ENCODE peak calls at places on chromosomes 16 and 17, in eight cellular contexts. One of them, this sample, is unnamed.
A peak's percentile ranks its signal among the peaks of the same experiment; 100 is the strongest.

GRCh38 chr17:62807812-62808575 is at the start of gene MARCHF10:
- DNase-seq in colonic mucosa: peak; percentile 40
- DNase-seq in fibroblast of villous mesenchyme: no peak
- DNase-seq in IMR-90: no peak
- DNase-seq in CD8-positive, alpha-beta T cell: peak; percentile 16
- DNase-seq in nephron progenitor cell: peak; percentile 81
- DNase-seq in uterus: peak; percentile 25
- DNase-seq in ascending aorta: no peak
- DNase-seq in this sample: no peak

GRCh38 chr17:731943-732787 is at the start of gene TLCD3A:
- DNase-seq in IMR-90: peak; percentile 55
- DNase-seq in ascending aorta: peak; percentile 81
- DNase-seq in uterus: peak; percentile 77
- DNase-seq in fibroblast of villous mesenchyme: peak; percentile 66
- DNase-seq in colonic mucosa: peak; percentile 77
- DNase-seq in nephron progenitor cell: peak; percentile 82
- DNase-seq in CD8-positive, alpha-beta T cell: peak; percentile 61
- DNase-seq in this sample: peak; percentile 30

GRCh38 chr17:1634841-1635650 is 6.4 kb upstream of the SLC43A2 start:
- DNase-seq in CD8-positive, alpha-beta T cell: no peak
- DNase-seq in colonic mucosa: no peak
- DNase-seq in fibroblast of villous mesenchyme: no peak
- DNase-seq in nephron progenitor cell: no peak
- DNase-seq in uterus: no peak
- DNase-seq in ascending aorta: no peak
- DNase-seq in IMR-90: no peak
- DNase-seq in this sample: no peak

GRCh38 chr16:22195695-22196558 is 10.2 kb upstream of the EEF2K start:
- DNase-seq in nephron progenitor cell: peak; percentile 93
- DNase-seq in IMR-90: peak; percentile 87
- DNase-seq in CD8-positive, alpha-beta T cell: peak; percentile 90
- DNase-seq in fibroblast of villous mesenchyme: peak; percentile 92
- DNase-seq in ascending aorta: peak; percentile 96
- DNase-seq in colonic mucosa: peak; percentile 93
- DNase-seq in uterus: peak; percentile 95
- DNase-seq in this sample: peak; percentile 93

GRCh38 chr16:75026892-75027391 is 28.1 kb downstream of the ZNRF1 start:
- DNase-seq in CD8-positive, alpha-beta T cell: no peak
- DNase-seq in colonic mucosa: no peak
- DNase-seq in ascending aorta: no peak
- DNase-seq in uterus: no peak
- DNase-seq in fibroblast of villous mesenchyme: no peak
- DNase-seq in nephron progenitor cell: no peak
- DNase-seq in IMR-90: no peak
- DNase-seq in this sample: no peak

GRCh38 chr16:68510775-68511174 is 28.3 kb upstream of the ZFP90 start:
- DNase-seq in ascending aorta: no peak
- DNase-seq in IMR-90: no peak
- DNase-seq in CD8-positive, alpha-beta T cell: no peak
- DNase-seq in uterus: no peak
- DNase-seq in nephron progenitor cell: no peak
- DNase-seq in colonic mucosa: no peak
- DNase-seq in fibroblast of villous mesenchyme: no peak
- DNase-seq in this sample: no peak

GRCh38 chr16:1079786-1080525 is 7.4 kb downstream of the SSTR5 start:
- DNase-seq in IMR-90: no peak
- DNase-seq in colonic mucosa: no peak
- DNase-seq in nephron progenitor cell: no peak
- DNase-seq in uterus: no peak
- DNase-seq in fibroblast of villous mesenchyme: no peak
- DNase-seq in ascending aorta: no peak
- DNase-seq in CD8-positive, alpha-beta T cell: no peak
- DNase-seq in this sample: no peak

GRCh38 chr16:86664518-86665318 is 86.4 kb downstream of the FOXL1 start:
- DNase-seq in uterus: no peak
- DNase-seq in colonic mucosa: peak; percentile 63
- DNase-seq in nephron progenitor cell: no peak
- DNase-seq in ascending aorta: peak; percentile 90
- DNase-seq in fibroblast of villous mesenchyme: peak; percentile 90
- DNase-seq in IMR-90: peak; percentile 98
- DNase-seq in CD8-positive, alpha-beta T cell: no peak
- DNase-seq in this sample: peak; percentile 43

GRCh38 chr17:38430316-38430715 is 2.1 kb downstream of the ARHGAP23 start:
- DNase-seq in IMR-90: peak; percentile 67
- DNase-seq in CD8-positive, alpha-beta T cell: no peak
- DNase-seq in colonic mucosa: no peak
- DNase-seq in uterus: no peak
- DNase-seq in nephron progenitor cell: no peak
- DNase-seq in ascending aorta: no peak
- DNase-seq in fibroblast of villous mesenchyme: peak; percentile 61
- DNase-seq in this sample: no peak

DNA sequence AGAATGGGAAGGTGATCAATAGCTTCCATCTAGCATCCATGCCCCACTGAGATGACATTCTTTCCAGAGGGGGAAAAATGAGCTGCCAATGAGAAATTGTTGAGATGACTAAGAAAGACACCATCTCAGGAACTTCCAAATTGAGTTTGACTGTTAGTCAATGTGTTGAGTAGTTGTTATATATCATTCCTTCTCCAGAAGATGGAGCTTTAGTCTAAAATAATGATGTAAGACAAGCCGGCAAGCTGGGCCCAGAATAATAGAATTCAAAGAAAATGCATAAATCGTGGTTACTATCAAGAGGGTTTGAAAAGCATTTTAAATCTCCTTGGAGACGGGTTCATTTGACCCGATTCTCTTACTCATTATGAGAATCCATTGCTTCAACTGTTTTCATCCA is 71.0 kb upstream of the ATF7IP2 start:
- DNase-seq in CD8-positive, alpha-beta T cell: no peak
- DNase-seq in IMR-90: no peak
- DNase-seq in nephron progenitor cell: no peak
- DNase-seq in uterus: no peak
- DNase-seq in colonic mucosa: no peak
- DNase-seq in fibroblast of villous mesenchyme: peak; percentile 14
- DNase-seq in ascending aorta: no peak
- DNase-seq in this sample: no peak
- TF ChIP-seq CTCF in CD8-positive, alpha-beta T cell: peak; percentile 68
- TF ChIP-seq CTCF in IMR-90: no peak
- TF ChIP-seq CTCF in nephron progenitor cell: no peak
- TF ChIP-seq CTCF in uterus: no peak
- TF ChIP-seq CTCF in colonic mucosa: no peak
- TF ChIP-seq CTCF in fibroblast of villous mesenchyme: no peak
- TF ChIP-seq CTCF in ascending aorta: no peak
- TF ChIP-seq CTCF in this sample: peak; percentile 45

DNA sequence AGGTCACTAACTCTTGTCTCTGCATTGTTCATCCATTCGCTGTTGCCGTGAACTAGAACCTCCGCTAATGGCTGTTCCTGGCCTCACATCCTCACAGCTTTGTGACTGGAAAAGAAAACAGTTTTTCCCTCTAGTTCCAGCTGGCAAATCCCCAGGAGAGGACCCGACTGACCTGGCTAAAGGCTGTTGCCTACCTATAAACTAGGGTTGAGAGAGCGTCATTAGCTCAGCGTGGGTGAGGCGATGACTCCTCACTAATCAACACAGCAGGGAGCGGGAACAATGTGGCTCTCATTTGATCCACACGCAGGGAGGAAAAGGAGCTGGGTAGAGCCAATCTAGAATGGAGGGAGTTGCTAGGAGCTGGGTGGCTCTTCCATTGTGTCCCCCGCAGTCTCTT is 282.1 kb upstream of the IRX5 start:
- DNase-seq in colonic mucosa: no peak
- DNase-seq in fibroblast of villous mesenchyme: no peak
- DNase-seq in CD8-positive, alpha-beta T cell: no peak
- DNase-seq in IMR-90: no peak
- DNase-seq in ascending aorta: no peak
- DNase-seq in uterus: no peak
- DNase-seq in nephron progenitor cell: no peak
- DNase-seq in this sample: no peak
- TF ChIP-seq CTCF in colonic mucosa: no peak
- TF ChIP-seq CTCF in fibroblast of villous mesenchyme: no peak
- TF ChIP-seq CTCF in CD8-positive, alpha-beta T cell: no peak
- TF ChIP-seq CTCF in IMR-90: no peak
- TF ChIP-seq CTCF in ascending aorta: no peak
- TF ChIP-seq CTCF in uterus: no peak
- TF ChIP-seq CTCF in nephron progenitor cell: no peak
- TF ChIP-seq CTCF in this sample: no peak

GRCh38 chr17:40318835-40319332 is 9.9 kb downstream of the RARA start:
- DNase-seq in ascending aorta: peak; percentile 70
- DNase-seq in nephron progenitor cell: no peak
- DNase-seq in CD8-positive, alpha-beta T cell: peak; percentile 27
- DNase-seq in uterus: peak; percentile 45
- DNase-seq in colonic mucosa: peak; percentile 39
- DNase-seq in fibroblast of villous mesenchyme: no peak
- DNase-seq in IMR-90: no peak
- DNase-seq in this sample: no peak
- TF ChIP-seq CTCF in ascending aorta: peak; percentile 34
- TF ChIP-seq CTCF in nephron progenitor cell: no peak
- TF ChIP-seq CTCF in CD8-positive, alpha-beta T cell: no peak
- TF ChIP-seq CTCF in uterus: peak; percentile 24
- TF ChIP-seq CTCF in colonic mucosa: no peak
- TF ChIP-seq CTCF in fibroblast of villous mesenchyme: peak; percentile 38
- TF ChIP-seq CTCF in IMR-90: peak; percentile 16
- TF ChIP-seq CTCF in this sample: no peak

GRCh38 chr16:57242650-57243049 is 2.4 kb upstream of the ARL2BP start:
- DNase-seq in nephron progenitor cell: no peak
- DNase-seq in colonic mucosa: no peak
- DNase-seq in fibroblast of villous mesenchyme: no peak
- DNase-seq in uterus: no peak
- DNase-seq in ascending aorta: no peak
- DNase-seq in IMR-90: no peak
- DNase-seq in CD8-positive, alpha-beta T cell: no peak
- DNase-seq in this sample: no peak

GRCh38 chr16:57244463-57244766 is 644 bp upstream of the ARL2BP start:
- DNase-seq in IMR-90: no peak
- DNase-seq in fibroblast of villous mesenchyme: no peak
- DNase-seq in nephron progenitor cell: no peak
- DNase-seq in uterus: no peak
- DNase-seq in colonic mucosa: no peak
- DNase-seq in CD8-positive, alpha-beta T cell: no peak
- DNase-seq in ascending aorta: no peak
- DNase-seq in this sample: no peak

GRCh38 chr16:57240872-57241271 is 4.2 kb upstream of the ARL2BP start:
- DNase-seq in uterus: no peak
- DNase-seq in IMR-90: no peak
- DNase-seq in fibroblast of villous mesenchyme: no peak
- DNase-seq in ascending aorta: no peak
- DNase-seq in CD8-positive, alpha-beta T cell: no peak
- DNase-seq in nephron progenitor cell: no peak
- DNase-seq in colonic mucosa: no peak
- DNase-seq in this sample: no peak

GRCh38 chr16:57245472-57246113 is 534 bp downstream of the ARL2BP start:
- DNase-seq in nephron progenitor cell: no peak
- DNase-seq in fibroblast of villous mesenchyme: no peak
- DNase-seq in colonic mucosa: peak; percentile 52
- DNase-seq in uterus: no peak
- DNase-seq in ascending aorta: peak; percentile 75
- DNase-seq in IMR-90: no peak
- DNase-seq in CD8-positive, alpha-beta T cell: no peak
- DNase-seq in this sample: no peak

DNA sequence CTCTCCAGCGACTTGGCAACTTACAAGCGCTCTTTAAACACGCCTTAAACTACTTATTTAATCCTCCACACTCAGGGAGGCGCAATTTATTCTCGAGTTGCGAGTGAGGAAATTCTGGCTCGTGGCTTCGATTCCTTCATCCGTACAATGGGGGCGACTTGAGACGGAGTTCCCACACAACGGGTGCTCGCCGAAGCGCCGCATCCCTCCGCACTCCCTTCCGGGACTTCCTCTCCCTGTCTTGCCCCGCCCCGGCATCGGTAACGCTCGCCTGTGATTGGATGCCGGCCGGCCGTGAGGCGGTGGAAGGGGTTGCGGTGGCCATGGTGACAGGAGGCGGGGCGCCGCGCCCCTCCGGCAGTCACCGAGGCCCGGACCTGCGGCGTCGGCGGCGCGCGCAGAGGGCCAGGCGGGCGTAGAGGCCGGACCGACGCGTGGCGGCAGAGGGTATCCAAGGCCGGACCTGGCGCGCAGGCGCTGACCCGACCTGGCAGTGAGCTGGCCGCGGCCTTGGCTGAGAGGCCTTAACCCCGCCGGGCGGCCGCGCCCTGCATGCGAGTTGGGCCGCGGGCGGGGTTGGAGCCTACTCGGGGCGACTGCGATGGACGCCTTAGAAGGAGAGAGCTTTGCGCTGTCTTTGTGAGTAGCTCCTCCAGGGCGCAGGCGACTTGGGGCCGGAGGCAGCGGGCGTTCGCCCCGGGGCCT is at the start of gene ARL2BP:
- DNase-seq in nephron progenitor cell: peak; percentile 98
- DNase-seq in IMR-90: peak; percentile 96
- DNase-seq in CD8-positive, alpha-beta T cell: peak; percentile 97
- DNase-seq in uterus: peak; percentile 98
- DNase-seq in fibroblast of villous mesenchyme: peak; percentile 98
- DNase-seq in ascending aorta: peak; percentile 99
- DNase-seq in colonic mucosa: peak; percentile 99
- DNase-seq in this sample: peak; percentile 97
- TF ChIP-seq CTCF in nephron progenitor cell: no peak
- TF ChIP-seq CTCF in IMR-90: no peak
- TF ChIP-seq CTCF in CD8-positive, alpha-beta T cell: no peak
- TF ChIP-seq CTCF in uterus: peak; percentile 19
- TF ChIP-seq CTCF in fibroblast of villous mesenchyme: no peak
- TF ChIP-seq CTCF in ascending aorta: no peak
- TF ChIP-seq CTCF in colonic mucosa: no peak
- TF ChIP-seq CTCF in this sample: no peak

DNA sequence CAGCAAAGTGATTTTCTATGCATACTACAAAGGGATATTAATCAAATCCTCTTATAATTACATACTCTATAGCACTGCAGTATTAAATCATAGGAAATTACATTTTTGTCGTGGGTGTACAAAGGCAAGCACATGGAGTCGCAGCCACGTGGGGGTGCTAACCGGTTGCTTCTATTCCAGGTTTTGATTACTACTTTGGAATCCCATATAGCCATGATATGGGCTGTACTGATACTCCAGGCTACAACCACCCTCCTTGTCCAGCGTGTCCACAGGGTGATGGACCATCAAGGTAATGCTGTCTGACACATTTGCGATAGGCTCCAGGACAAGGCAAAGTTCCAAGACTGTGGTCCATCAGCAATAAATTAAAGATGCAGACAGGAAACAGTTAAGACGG is 60.1 kb downstream of the ARSG start:
- DNase-seq in fibroblast of villous mesenchyme: peak; percentile 52
- DNase-seq in IMR-90: no peak
- DNase-seq in nephron progenitor cell: no peak
- DNase-seq in colonic mucosa: no peak
- DNase-seq in ascending aorta: no peak
- DNase-seq in uterus: peak; percentile 64
- DNase-seq in CD8-positive, alpha-beta T cell: no peak
- DNase-seq in this sample: no peak
- TF ChIP-seq CTCF in fibroblast of villous mesenchyme: peak; percentile 30
- TF ChIP-seq CTCF in IMR-90: no peak
- TF ChIP-seq CTCF in nephron progenitor cell: no peak
- TF ChIP-seq CTCF in colonic mucosa: no peak
- TF ChIP-seq CTCF in ascending aorta: no peak
- TF ChIP-seq CTCF in uterus: peak; percentile 44
- TF ChIP-seq CTCF in CD8-positive, alpha-beta T cell: no peak
- TF ChIP-seq CTCF in this sample: no peak

GRCh38 chr17:44565866-44566443 is 8.7 kb downstream of the FZD2 start:
- DNase-seq in nephron progenitor cell: no peak
- DNase-seq in ascending aorta: no peak
- DNase-seq in uterus: no peak
- DNase-seq in fibroblast of villous mesenchyme: no peak
- DNase-seq in colonic mucosa: no peak
- DNase-seq in CD8-positive, alpha-beta T cell: no peak
- DNase-seq in IMR-90: no peak
- DNase-seq in this sample: no peak
- TF ChIP-seq CTCF in nephron progenitor cell: peak; percentile 37
- TF ChIP-seq CTCF in ascending aorta: no peak
- TF ChIP-seq CTCF in uterus: no peak
- TF ChIP-seq CTCF in fibroblast of villous mesenchyme: peak; percentile 56
- TF ChIP-seq CTCF in colonic mucosa: no peak
- TF ChIP-seq CTCF in CD8-positive, alpha-beta T cell: no peak
- TF ChIP-seq CTCF in IMR-90: peak; percentile 64
- TF ChIP-seq CTCF in this sample: no peak